ENCODE peak calls at places on chromosomes 5 and 9, in six cellular contexts. S, Y, I, K, E and T are unnamed samples.
A peak's percentile ranks its signal among the peaks of the same experiment; 100 is the strongest.

GRCh38 chr5:32157078-32157477 is 17.0 kb downstream of the GOLPH3 start:
- DNase-seq in S (no peak), Y (no peak), I (no peak), K (no peak), E (no peak), T (no peak)

GRCh38 chr9:9004844-9005243 is 1205.3 kb upstream of the DMAC1 start:
- DNase-seq in S (no peak), Y (no peak), I (no peak), K (no peak), E (no peak), T (no peak)

GRCh38 chr5:34499001-34499734 is 157.0 kb upstream of the RAI14 start:
- DNase-seq in S (no peak), Y (no peak), I (no peak), K (no peak), E (peak; percentile 71), T (peak; percentile 64)

GRCh38 chr9:5326893-5327548 is 12.7 kb downstream of the RLN1 start:
- DNase-seq in S (no peak), Y (no peak), I (peak; percentile 78), K (peak; percentile 50), E (no peak), T (no peak)

GRCh38 chr5:151150484-151151262 is 6.9 kb downstream of the ANXA6 start:
- DNase-seq in S (no peak), Y (no peak), I (peak; percentile 53), K (peak; percentile 31), E (peak; percentile 34), T (no peak)

GRCh38 chr9:127935765-127936221 is 1.9 kb downstream of the DPM2 start:
- DNase-seq in S (no peak), Y (no peak), I (no peak), K (no peak), E (peak; percentile 42), T (no peak)

GRCh38 chr9:124428751-124429529 is 13.7 kb upstream of the PSMB7 start:
- DNase-seq in S (no peak), Y (no peak), I (no peak), K (no peak), E (no peak), T (no peak)

GRCh38 chr5:33936381-33937016 is at the start of gene RXFP3:
- DNase-seq in S (no peak), Y (no peak), I (no peak), K (no peak), E (peak; percentile 27), T (no peak)

GRCh38 chr9:114153761-114154596 is 1.4 kb upstream of the COL27A1 start:
- DNase-seq in S (no peak), Y (no peak), I (no peak), K (peak; percentile 33), E (no peak), T (no peak)

GRCh38 chr5:121263456-121263855 is 588.2 kb upstream of the FTMT start:
- DNase-seq in S (no peak), Y (no peak), I (no peak), K (no peak), E (no peak), T (no peak)

GRCh38 chr9:120344230-120344629 is 235.7 kb downstream of the CDK5RAP2 start:
- DNase-seq in S (no peak), Y (peak; percentile 47), I (no peak), K (no peak), E (peak; percentile 51), T (peak; percentile 70)

GRCh38 chr5:57324159-57324558 is 150.3 kb downstream of the GPBP1 start:
- DNase-seq in S (no peak), Y (no peak), I (no peak), K (no peak), E (no peak), T (no peak)

GRCh38 chr5:40441733-40442132 is 238.0 kb upstream of the PTGER4 start:
- DNase-seq in S (no peak), Y (no peak), I (no peak), K (no peak), E (no peak), T (no peak)

GRCh38 chr9:31185831-31186230 is 1198.6 kb upstream of the ACO1 start:
- DNase-seq in S (no peak), Y (no peak), I (no peak), K (no peak), E (no peak), T (no peak)

GRCh38 chr5:155049569-155050383 is 36.2 kb downstream of the KIF4B start:
- DNase-seq in S (no peak), Y (peak; percentile 7), I (no peak), K (no peak), E (no peak), T (no peak)
- TF ChIP-seq CTCF in S (no peak), Y (peak; percentile 76), I (peak; percentile 15), K (no peak), E (peak; percentile 61), T (peak; percentile 38)

GRCh38 chr9:35488566-35489312 is 1.2 kb upstream of the RUSC2 start:
- DNase-seq in S (no peak), Y (no peak), I (no peak), K (no peak), E (no peak), T (no peak)
- H3K4me3 ChIP-seq in S (peak overlapping the region; percentile 99), Y (peak overlapping the region; percentile 68), I (peak overlapping the region; percentile 87), K (peak overlapping the region; percentile 58), E (peak overlapping the region; percentile 96), T (peak overlapping the region; percentile 97)

DNA sequence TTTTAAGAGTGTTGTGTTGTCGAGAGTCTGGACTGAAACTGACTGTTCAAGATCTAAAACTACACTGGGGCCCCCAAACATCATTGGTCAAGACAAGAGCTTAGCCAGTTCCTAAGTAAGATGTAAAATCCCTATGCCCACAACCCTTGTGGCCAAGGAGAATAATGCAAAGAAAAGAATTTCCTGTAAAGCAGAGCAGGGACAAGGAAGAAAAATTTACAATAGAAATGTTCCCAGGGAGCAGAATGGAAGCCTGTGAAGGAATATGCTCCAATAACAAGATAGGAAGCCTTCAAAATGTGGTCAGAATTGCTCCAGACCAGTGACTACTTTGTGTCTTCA is 20.4 kb downstream of the PPP1R2B start:
- DNase-seq in S (no peak), Y (no peak), I (no peak), K (no peak), E (no peak), T (no peak)
- TF ChIP-seq CTCF in S (no peak), Y (no peak), I (no peak), K (no peak), E (no peak), T (no peak)

GRCh38 chr9:75121914-75122558 is 33.7 kb downstream of the OSTF1 start:
- DNase-seq in S (no peak), Y (no peak), I (no peak), K (no peak), E (no peak), T (no peak)

GRCh38 chr9:75123696-75124095 is 35.4 kb downstream of the OSTF1 start:
- DNase-seq in S (no peak), Y (no peak), I (no peak), K (no peak), E (no peak), T (no peak)

GRCh38 chr9:75117572-75117971 is 29.3 kb downstream of the OSTF1 start:
- DNase-seq in S (no peak), Y (no peak), I (no peak), K (no peak), E (no peak), T (no peak)

GRCh38 chr9:75120661-75121060 is 32.3 kb downstream of the OSTF1 start:
- DNase-seq in S (no peak), Y (no peak), I (no peak), K (no peak), E (no peak), T (no peak)
- H3K4me3 ChIP-seq in S (no peak overlapping the region), Y (no peak overlapping the region), I (no peak overlapping the region), K (no peak overlapping the region), E (no peak overlapping the region), T (no peak overlapping the region)

DNA sequence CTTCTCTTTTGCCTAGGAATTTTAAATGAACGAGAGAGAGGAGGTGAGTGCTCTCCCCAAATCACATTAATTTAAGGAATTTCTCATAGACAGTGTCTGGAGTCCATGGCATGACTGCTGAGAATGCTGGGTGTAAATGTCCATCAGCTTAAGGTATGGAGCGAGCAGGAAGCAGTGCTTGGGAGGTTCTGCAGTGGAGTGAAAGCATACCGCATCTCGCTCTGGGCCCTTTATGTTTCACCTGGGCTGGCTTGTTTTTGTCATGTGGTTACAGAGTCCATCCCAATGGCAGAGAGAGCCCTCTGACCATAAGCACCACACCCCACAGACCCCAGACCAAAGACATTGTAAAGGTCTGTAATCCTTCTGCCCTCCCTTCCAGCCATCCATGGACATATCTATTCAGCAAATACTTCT is 20.6 kb upstream of the TNFAIP8 start:
- DNase-seq in S (no peak), Y (no peak), I (no peak), K (no peak), E (no peak), T (no peak)
- TF ChIP-seq CTCF in S (no peak), Y (no peak), I (no peak), K (no peak), E (no peak), T (no peak)

GRCh38 chr9:137295313-137296213 is 6.5 kb downstream of the NRARP start:
- DNase-seq in S (no peak), Y (no peak), I (no peak), K (peak; percentile 57), E (no peak), T (no peak)

GRCh38 chr9:137297966-137298365 is 4.1 kb downstream of the NRARP start:
- DNase-seq in S (no peak), Y (no peak), I (no peak), K (no peak), E (no peak), T (no peak)

GRCh38 chr9:137294684-137295312 is 7.3 kb downstream of the NRARP start:
- DNase-seq in S (no peak), Y (no peak), I (no peak), K (no peak), E (no peak), T (no peak)

GRCh38 chr9:137297060-137297664 is 4.9 kb downstream of the NRARP start:
- DNase-seq in S (no peak), Y (no peak), I (no peak), K (no peak), E (no peak), T (no peak)

GRCh38 chr9:137296214-137297059 is 5.6 kb downstream of the NRARP start:
- DNase-seq in S (no peak), Y (no peak), I (no peak), K (peak; percentile 67), E (peak; percentile 86), T (no peak)
- H3K4me3 ChIP-seq in S (peak overlapping the region; percentile 63), Y (peak overlapping the region; percentile 42), I (peak overlapping the region; percentile 51), K (peak overlapping the region; percentile 47), E (peak overlapping the region; percentile 46), T (no peak overlapping the region)